ENCODE peak calls at places on chromosomes 3 and 15, in five cellular contexts. I, A, Q, T and U are unnamed samples.

GRCh38 chr3:120743081-120743365 is 479 bp downstream of the GTF2E1 start:
- DNase-seq in T (no peak), A (no peak), I (no peak), Q (no peak), U (no peak)

GRCh38 chr15:42053914-42054313 is 33.1 kb upstream of the PLA2G4E start:
- DNase-seq in A (no peak), T (no peak), I (no peak), Q (no peak), U (no peak)

GRCh38 chr3:151843275-151843674 is 29.4 kb downstream of the AADAC start:
- DNase-seq in T (no peak), A (no peak), Q (no peak), I (no peak), U (no peak)

GRCh38 chr3:188156051-188156450 is 2.1 kb downstream of the LPP start:
- DNase-seq in A (no peak), I (no peak), T (no peak), Q (no peak), U (no peak)

GRCh38 chr3:127682576-127682975 is 9.8 kb downstream of the ABTB1 start:
- DNase-seq in I (no peak), A (peak), Q (no peak), T (no peak), U (no peak)

GRCh38 chr3:101383156-101383575 is 62.8 kb upstream of the IMPG2 start:
- DNase-seq in Q (no peak), T (no peak), A (peak), I (no peak), U (no peak)

GRCh38 chr15:58929891-58930416 is 3.5 kb downstream of the SLTM start:
- DNase-seq in Q (no peak), A (no peak), T (no peak), I (no peak), U (no peak)

GRCh38 chr3:13539285-13539625 is 9.7 kb upstream of the FBLN2 start:
- DNase-seq in I (no peak), T (no peak), Q (no peak), A (no peak), U (no peak)

GRCh38 chr3:124529826-124530571 is 200.3 kb upstream of the UMPS start:
- DNase-seq in A (no peak), T (no peak), Q (no peak), I (no peak), U (no peak)

DNA sequence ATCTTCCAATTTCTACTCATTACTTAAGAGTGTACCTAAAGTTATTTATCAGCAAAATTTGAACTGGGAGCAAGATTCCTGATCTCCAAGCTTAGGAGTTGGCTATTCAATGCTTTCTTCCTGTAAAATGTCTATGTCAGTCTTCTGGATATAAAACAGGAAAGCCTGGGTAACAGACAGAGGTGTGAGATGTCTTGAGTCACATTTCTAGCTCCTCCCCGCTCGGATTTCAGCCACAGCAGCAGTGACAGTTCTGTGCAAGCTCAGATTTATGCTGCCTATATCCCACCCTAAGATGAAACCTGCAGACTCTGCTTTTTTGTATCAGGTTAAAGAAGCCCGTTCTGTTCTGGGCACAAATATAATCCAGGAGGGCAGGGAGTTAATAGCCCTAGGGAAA is 2.1 kb upstream of the ARMC8 start:
- DNase-seq in T (no peak), I (no peak), Q (no peak), A (no peak), U (peak)
- TF ChIP-seq SRF in T (no peak), I (no peak), Q (no peak), A (no peak), U (no peak)

DNA sequence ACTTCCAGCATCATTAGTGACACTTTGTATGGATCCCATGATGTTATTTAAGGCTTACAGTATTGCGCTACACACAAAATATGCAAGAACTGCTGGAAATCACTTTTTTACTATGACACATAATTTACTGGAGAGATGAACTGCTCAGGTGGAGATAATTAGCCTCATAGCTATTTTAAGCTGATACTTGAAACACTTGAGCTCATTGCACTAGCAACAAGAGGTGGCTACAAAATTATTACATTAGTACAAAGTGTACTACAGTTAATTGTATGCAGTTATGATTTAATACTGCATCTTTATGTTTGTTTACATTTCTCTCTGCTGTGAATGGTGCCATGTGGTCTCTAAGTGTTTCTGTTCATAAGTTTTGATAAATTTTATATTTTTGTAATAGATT is 6.5 kb upstream of the LZTFL1 start:
- DNase-seq in A (no peak), Q (no peak), T (no peak), I (no peak), U (no peak)
- TF ChIP-seq SRF in A (no peak), Q (no peak), T (no peak), I (no peak), U (no peak)

DNA sequence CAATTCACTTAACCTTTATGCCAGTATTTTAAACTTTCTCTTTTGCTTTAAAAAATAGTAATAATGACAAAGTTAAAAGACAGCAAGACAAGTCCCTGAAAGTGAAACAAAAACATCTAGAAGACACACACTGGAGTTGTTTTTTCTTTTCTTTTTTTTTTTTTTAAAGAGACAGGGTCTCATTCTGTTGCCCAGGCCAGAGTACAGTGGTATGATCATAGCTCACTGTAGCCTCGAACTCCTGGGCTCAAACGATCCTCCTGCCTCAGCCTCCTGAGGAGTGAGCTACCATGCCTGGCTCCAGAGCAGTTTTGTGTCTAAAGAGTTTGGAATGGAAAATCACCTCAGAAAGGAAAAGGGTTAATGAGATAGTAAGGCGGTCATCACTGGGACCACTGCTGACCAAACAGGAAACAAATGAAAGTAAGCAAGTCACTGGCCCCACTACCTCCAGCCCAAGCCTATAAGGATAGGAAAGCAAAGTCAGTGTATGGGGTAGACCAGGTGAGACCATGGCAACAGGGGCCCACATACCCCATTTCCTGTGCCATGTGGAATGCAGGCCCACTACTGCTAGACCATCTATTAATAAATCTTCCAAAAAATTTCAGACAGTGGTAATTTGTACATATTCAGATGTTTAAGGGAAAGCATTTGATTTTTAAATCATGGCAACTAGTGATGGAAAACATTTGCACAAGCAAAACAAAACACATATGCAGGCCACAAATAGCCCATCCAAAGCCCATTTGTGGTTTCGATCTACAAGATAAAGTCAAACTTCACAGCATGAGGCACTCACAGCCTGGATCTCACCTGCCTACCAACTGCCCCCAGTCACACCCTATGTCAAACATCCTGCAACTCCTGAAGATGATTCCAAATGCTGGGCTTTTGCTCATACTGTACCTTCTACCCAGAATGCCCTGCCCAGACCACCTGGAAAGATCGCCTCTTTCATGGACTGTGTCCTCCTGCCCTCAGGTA is 62.6 kb downstream of the OSBPL10 start:
- DNase-seq in T (no peak), A (no peak), I (no peak), Q (peak), U (no peak)
- TF ChIP-seq SRF in T (no peak), A (no peak), I (no peak), Q (no peak), U (no peak)

GRCh38 chr3:142223282-142223681 is 2.1 kb downstream of the GK5 start:
- DNase-seq in A (no peak), I (no peak), Q (no peak), T (no peak), U (no peak)
- TF ChIP-seq SRF in A (no peak), I (no peak), Q (no peak), T (no peak), U (no peak)

GRCh38 chr15:68783226-68784054 is 37.3 kb downstream of the ANP32A start:
- DNase-seq in T (peak), Q (no peak), A (peak), I (peak), U (peak)
- TF ChIP-seq SRF in T (no peak), Q (no peak), A (no peak), I (no peak), U (no peak)